ENCODE peak calls at places on chromosomes 13 and 19, in four cellular contexts. K is A549, T is GM12878, C is K562. N is an unnamed sample.

GRCh38 chr13:33250594-33250993 is 35.0 kb downstream of the STARD13 start:
- DNase-seq in C (no peak), T (no peak), K (no peak), N (peak; percentile 50)

GRCh38 chr19:52896431-52897148 is 845 bp downstream of the ZNF320 start:
- DNase-seq in C (peak; percentile 58), T (no peak), K (no peak), N (peak; percentile 1)

GRCh38 chr13:64274481-64275217 is 2859.0 kb upstream of the PCDH20 start:
- DNase-seq in T (no peak), C (peak; percentile 51), K (no peak), N (peak; percentile 26)

GRCh38 chr19:41868120-41868988 is 8.3 kb downstream of the RPS19 start:
- DNase-seq in T (no peak), C (no peak), K (no peak), N (no peak)

GRCh38 chr19:47430041-47430802 is 10.9 kb upstream of the MEIS3 start:
- DNase-seq in C (no peak), K (no peak), T (no peak), N (peak; percentile 27)

GRCh38 chr19:11387154-11388034 is 3.3 kb upstream of the EPOR start:
- DNase-seq in C (no peak), T (no peak), K (no peak), N (no peak)

GRCh38 chr13:28991764-28992163 is 171.6 kb downstream of the MTUS2 start:
- DNase-seq in T (no peak), K (no peak), C (no peak), N (no peak)

GRCh38 chr19:46330319-46330918 is 16.5 kb upstream of the PPP5C start:
- DNase-seq in T (no peak), K (no peak), C (no peak), N (no peak)

GRCh38 chr13:35388979-35389378 is 87.5 kb downstream of the MAB21L1 start:
- DNase-seq in C (no peak), K (no peak), T (no peak), N (peak; percentile 3)
- TF ChIP-seq ELK1 in C (no peak), K (no peak), T (no peak), N (no peak)

DNA sequence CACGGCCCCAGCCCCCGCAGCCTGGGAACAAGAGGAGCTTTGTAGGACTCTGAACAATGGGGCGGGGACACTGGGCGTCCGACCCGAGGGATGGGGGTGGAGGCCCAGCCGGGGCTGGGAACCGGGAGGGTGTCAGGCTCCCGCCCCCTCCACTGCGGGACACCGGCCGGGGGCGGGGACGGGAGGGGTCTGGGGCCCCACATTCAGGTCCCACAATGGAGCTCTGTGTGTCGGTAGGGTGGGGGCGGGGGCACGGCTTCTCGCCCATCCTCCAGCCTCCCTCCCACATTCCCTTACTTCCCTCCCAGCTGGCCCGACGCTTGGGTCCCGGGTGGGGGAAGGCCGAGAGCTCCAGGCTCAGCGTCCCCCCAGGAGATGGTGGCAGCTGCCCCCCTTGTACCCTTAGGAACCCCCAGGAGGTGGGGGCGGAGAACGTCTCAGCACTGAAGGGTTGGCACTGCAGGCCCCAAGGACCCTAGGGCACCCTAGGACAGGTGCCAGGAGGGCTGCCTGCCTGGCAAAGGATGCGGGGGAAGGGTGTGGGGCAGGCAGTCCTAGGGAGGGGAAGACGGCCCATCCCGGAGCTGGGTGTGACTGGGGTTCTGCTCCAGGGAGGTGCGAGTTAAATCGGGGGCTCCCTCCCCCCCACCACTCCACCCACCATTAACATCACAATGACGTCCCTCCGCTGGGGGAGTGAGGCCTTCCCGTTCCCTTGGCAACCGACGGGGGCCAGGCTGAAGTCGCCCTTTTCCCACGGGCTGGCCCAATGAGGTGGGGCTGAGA is 5.3 kb downstream of the TTYH1 start:
- DNase-seq in C (peak; percentile 30), T (no peak), K (no peak), N (no peak)
- TF ChIP-seq ELK1 in C (no peak), T (no peak), K (no peak), N (no peak)

DNA sequence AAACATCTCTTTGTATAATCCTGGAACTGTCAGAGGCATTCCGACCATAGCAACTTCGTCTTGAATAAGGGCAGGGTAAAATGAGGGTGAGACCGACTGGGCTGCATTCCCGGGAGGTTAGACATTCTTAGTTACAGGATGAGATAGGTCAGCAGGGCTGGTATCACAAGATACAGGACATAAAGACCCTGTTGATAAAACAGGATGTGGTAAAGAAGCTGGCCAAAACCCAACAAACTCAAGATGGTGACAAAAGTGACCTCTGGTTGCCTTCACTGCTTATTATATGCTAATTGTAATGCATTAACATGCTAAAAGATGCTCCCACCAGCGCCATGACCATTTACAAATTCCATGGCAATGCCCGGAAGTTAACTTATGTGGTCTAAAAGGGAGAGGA is 27.7 kb upstream of the MBNL2 start:
- DNase-seq in C (peak; percentile 31), T (no peak), K (no peak), N (peak; percentile 78)
- TF ChIP-seq ELK1 in C (no peak), T (no peak), K (no peak), N (no peak)

GRCh38 chr19:40411125-40411842 is 1.9 kb downstream of the PRX start:
- DNase-seq in C (peak; percentile 11), T (no peak), K (no peak), N (no peak)
- TF ChIP-seq ELK1 in C (no peak), T (no peak), K (no peak), N (no peak)

DNA sequence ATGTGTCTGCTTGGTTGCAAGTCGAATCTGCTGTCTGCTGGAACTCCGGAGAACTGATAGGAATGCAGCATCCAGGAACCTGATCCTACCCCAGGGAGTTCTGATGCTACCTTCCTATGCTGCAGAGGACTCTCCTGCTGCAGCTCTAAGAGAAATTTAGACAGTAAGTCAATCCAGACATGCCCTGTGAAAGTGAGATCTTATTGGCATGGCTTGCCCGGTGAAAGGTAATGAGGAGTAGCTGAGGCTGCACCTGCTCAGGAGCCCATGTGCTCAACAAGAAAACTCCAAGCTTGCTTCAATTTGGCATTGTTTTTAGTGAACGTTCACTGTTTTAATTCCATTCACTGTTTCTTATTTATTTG is 217.3 kb upstream of the SERP2 start:
- DNase-seq in T (no peak), K (no peak), C (no peak), N (no peak)
- TF ChIP-seq ELK1 in T (no peak), K (no peak), C (no peak), N (no peak)

GRCh38 chr13:76965759-76966421 is 17.6 kb downstream of the ACOD1 start:
- DNase-seq in C (no peak), T (no peak), K (no peak), N (peak; percentile 61)
- TF ChIP-seq ELK1 in C (no peak), T (no peak), K (no peak), N (no peak)

DNA sequence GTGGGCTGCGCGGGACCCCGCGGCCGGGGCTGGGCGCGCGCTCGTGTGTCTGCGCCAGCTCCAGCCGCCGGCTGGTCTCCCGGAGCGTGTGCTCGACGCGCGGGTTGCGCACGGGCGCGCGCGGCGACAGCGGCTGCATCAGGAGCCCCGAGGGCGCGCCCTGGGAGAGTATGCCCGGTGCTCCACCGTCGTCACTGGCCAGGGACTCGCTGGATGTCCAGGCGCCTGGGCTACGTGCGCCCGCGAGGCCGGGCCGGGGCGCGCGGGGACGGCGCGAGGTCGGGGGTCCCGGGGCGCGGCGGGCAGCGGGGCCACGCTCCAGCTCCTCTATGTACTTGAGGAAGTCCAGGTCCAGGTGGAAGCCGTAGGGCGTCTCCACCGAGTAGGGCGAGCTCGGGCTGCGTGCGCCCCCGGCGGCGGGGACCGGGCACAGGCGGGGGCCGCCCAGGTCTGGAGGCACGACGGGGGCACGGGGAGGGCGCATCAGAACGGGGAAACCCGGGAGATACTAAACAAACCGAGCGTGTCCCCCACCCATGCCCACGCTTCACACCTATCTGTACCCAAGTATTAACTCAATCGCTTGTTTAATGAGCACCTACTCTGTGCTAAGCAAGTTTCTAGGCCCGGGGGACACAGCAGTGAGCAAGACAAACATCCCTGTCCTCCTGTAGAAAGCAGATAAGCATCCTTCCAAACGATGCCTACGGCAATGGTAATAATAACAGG is 7.6 kb downstream of the KANK3 start:
- DNase-seq in T (no peak), C (no peak), K (peak; percentile 38), N (no peak)
- TF ChIP-seq ELK1 in T (no peak), C (no peak), K (no peak), N (no peak)

GRCh38 chr13:111903143-111903542 is 163.8 kb upstream of the SOX1 start:
- DNase-seq in C (no peak), K (no peak), T (no peak), N (no peak)

GRCh38 chr13:111905609-111905945 is 161.4 kb upstream of the SOX1 start:
- DNase-seq in C (no peak), T (no peak), K (no peak), N (no peak)

GRCh38 chr13:111904166-111904565 is 162.8 kb upstream of the SOX1 start:
- DNase-seq in T (no peak), K (no peak), C (no peak), N (no peak)

GRCh38 chr13:111906306-111906705 is 160.6 kb upstream of the SOX1 start:
- DNase-seq in C (no peak), K (no peak), T (no peak), N (no peak)

GRCh38 chr13:111904701-111905608 is 162.0 kb upstream of the SOX1 start:
- DNase-seq in C (peak; percentile 57), K (no peak), T (no peak), N (no peak)
- TF ChIP-seq ELK1 in C (no peak), K (no peak), T (no peak), N (no peak)

DNA sequence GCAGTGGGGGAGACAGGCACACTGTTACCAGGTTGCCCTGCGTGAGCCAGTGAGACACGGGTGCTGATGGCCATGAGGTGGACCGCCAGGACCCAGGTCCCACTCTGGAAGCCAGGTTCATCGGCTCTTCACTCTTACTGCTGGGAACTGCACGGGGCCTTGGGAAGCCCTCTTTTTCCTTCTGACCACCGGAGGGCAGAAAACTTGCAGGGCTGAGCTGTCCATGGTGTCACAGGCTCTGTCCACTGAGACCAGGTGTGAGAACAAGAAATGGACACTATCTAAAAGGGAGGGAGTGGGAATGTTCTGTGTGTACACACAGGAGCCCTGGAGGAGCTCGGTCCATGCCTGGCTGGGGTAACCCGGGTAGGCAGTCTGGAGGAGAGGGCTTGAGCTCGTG is 93.4 kb downstream of the UQCRFS1 start:
- DNase-seq in K (no peak), T (no peak), C (no peak), N (no peak)
- TF ChIP-seq ELK1 in K (no peak), T (no peak), C (no peak), N (no peak)

GRCh38 chr13:26052136-26052736 is 420 bp upstream of the SHISA2 start:
- DNase-seq in C (no peak), K (no peak), T (no peak), N (no peak)

GRCh38 chr13:26053418-26053980 is 1.7 kb upstream of the SHISA2 start:
- DNase-seq in K (no peak), T (no peak), C (no peak), N (no peak)

GRCh38 chr13:26051231-26052135 is at the start of gene SHISA2:
- DNase-seq in C (no peak), T (no peak), K (no peak), N (peak; percentile 31)

GRCh38 chr13:26048745-26049144 is 3.1 kb downstream of the SHISA2 start:
- DNase-seq in K (no peak), T (no peak), C (no peak), N (no peak)

DNA sequence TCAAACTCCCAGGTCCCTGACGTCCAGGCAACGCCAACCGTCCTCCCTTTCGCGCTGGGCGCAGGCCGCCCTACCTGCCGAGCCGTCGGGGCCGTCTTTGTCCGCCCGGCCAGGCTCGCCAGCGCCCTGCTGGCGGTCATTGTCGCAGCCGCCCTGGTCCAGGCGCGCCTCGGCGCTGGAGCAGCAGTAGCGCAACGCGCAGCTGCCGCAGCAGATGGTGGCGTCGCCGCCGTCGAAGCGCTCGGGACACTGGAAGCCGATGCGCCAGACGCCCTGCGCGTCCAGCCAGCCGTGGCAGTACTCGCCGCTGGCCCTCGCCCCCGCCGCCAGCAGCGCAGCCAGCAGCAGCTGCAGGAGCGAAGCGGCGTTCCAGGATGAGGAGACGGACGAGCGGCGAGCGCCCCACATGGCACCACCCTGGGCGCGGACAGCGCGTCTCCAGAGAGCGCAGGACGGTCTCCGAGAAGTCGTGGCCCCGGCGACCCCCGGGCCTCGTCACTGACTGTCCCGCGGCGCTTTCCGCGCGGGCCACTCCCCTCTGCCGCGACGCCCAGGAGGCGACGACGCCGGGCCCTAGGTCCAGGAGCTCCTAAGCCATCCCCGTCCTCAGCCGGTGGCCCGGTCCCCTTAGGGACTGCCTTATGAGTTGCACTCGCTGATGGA is 1.1 kb downstream of the SHISA2 start:
- DNase-seq in C (no peak), K (no peak), T (no peak), N (no peak)
- TF ChIP-seq ELK1 in C (no peak), K (no peak), T (no peak), N (no peak)